ENCODE peak calls at places on chromosome 2, in nine cellular contexts. One of them, this sample, is unnamed. For H3K9me3 and H3K36me3, the result is how much of the 10 kb centered on the place peaks cover.

GRCh38 chr2:106306396-106306795 is 112.3 kb upstream of the UXS1 start:
- DNase-seq in NT2/D1: no peak
- DNase-seq in prostate gland: no peak
- DNase-seq in uterus: no peak
- DNase-seq in right lobe of liver: no peak
- DNase-seq in transverse colon: no peak
- DNase-seq in tibial artery: no peak
- DNase-seq in RWPE2: no peak
- DNase-seq in SK-N-MC: no peak
- DNase-seq in this sample: no peak

GRCh38 chr2:19753314-19753713 is 148.5 kb downstream of the TTC32 start:
- DNase-seq in tibial artery: no peak
- DNase-seq in right lobe of liver: no peak
- DNase-seq in NT2/D1: no peak
- DNase-seq in transverse colon: no peak
- DNase-seq in SK-N-MC: no peak
- DNase-seq in uterus: no peak
- DNase-seq in RWPE2: no peak
- DNase-seq in prostate gland: no peak
- DNase-seq in this sample: no peak

GRCh38 chr2:13413989-13414388 is 697.3 kb downstream of the TRIB2 start:
- DNase-seq in RWPE2: no peak
- DNase-seq in uterus: no peak
- DNase-seq in prostate gland: no peak
- DNase-seq in SK-N-MC: no peak
- DNase-seq in tibial artery: no peak
- DNase-seq in right lobe of liver: no peak
- DNase-seq in transverse colon: no peak
- DNase-seq in NT2/D1: no peak
- DNase-seq in this sample: no peak

GRCh38 chr2:43717323-43717722 is 41.1 kb upstream of the C1GALT1C1L start:
- DNase-seq in tibial artery: no peak
- DNase-seq in SK-N-MC: no peak
- DNase-seq in prostate gland: no peak
- DNase-seq in RWPE2: no peak
- DNase-seq in right lobe of liver: no peak
- DNase-seq in uterus: no peak
- DNase-seq in transverse colon: no peak
- DNase-seq in NT2/D1: no peak
- DNase-seq in this sample: no peak

GRCh38 chr2:84251651-84252278 is 207.3 kb downstream of the SUCLG1 start:
- DNase-seq in right lobe of liver: no peak
- DNase-seq in transverse colon: no peak
- DNase-seq in NT2/D1: no peak
- DNase-seq in prostate gland: no peak
- DNase-seq in SK-N-MC: no peak
- DNase-seq in uterus: no peak
- DNase-seq in tibial artery: no peak
- DNase-seq in RWPE2: no peak
- DNase-seq in this sample: no peak

GRCh38 chr2:126862730-126863129 is 36.0 kb upstream of the TEX51 start:
- DNase-seq in NT2/D1: no peak
- DNase-seq in prostate gland: no peak
- DNase-seq in RWPE2: no peak
- DNase-seq in right lobe of liver: no peak
- DNase-seq in tibial artery: no peak
- DNase-seq in uterus: no peak
- DNase-seq in transverse colon: no peak
- DNase-seq in SK-N-MC: no peak
- DNase-seq in this sample: peak

GRCh38 chr2:130898553-130898952 is 61.8 kb downstream of the ARHGEF4 start:
- DNase-seq in RWPE2: no peak
- DNase-seq in transverse colon: no peak
- DNase-seq in uterus: no peak
- DNase-seq in NT2/D1: no peak
- DNase-seq in prostate gland: no peak
- DNase-seq in right lobe of liver: no peak
- DNase-seq in tibial artery: no peak
- DNase-seq in SK-N-MC: no peak
- DNase-seq in this sample: no peak

GRCh38 chr2:24489942-24490673 is 946 bp upstream of the NCOA1 start:
- DNase-seq in tibial artery: no peak
- DNase-seq in right lobe of liver: no peak
- DNase-seq in prostate gland: peak
- DNase-seq in NT2/D1: no peak
- DNase-seq in SK-N-MC: no peak
- DNase-seq in uterus: no peak
- DNase-seq in transverse colon: peak
- DNase-seq in RWPE2: no peak
- DNase-seq in this sample: peak

GRCh38 chr2:132950986-132951385 is 281.0 kb upstream of the LYPD1 start:
- DNase-seq in uterus: no peak
- DNase-seq in right lobe of liver: no peak
- DNase-seq in SK-N-MC: no peak
- DNase-seq in transverse colon: no peak
- DNase-seq in prostate gland: no peak
- DNase-seq in RWPE2: no peak
- DNase-seq in tibial artery: no peak
- DNase-seq in NT2/D1: no peak
- DNase-seq in this sample: no peak

GRCh38 chr2:43179947-43180346 is 46.5 kb downstream of the ZFP36L2 start:
- DNase-seq in right lobe of liver: no peak
- DNase-seq in SK-N-MC: no peak
- DNase-seq in transverse colon: no peak
- DNase-seq in RWPE2: no peak
- DNase-seq in tibial artery: no peak
- DNase-seq in prostate gland: no peak
- DNase-seq in uterus: no peak
- DNase-seq in NT2/D1: peak
- DNase-seq in this sample: no peak

GRCh38 chr2:103176289-103176915 is 414.6 kb downstream of the TMEM182 start:
- DNase-seq in RWPE2: no peak
- DNase-seq in SK-N-MC: no peak
- DNase-seq in transverse colon: no peak
- DNase-seq in NT2/D1: no peak
- DNase-seq in uterus: no peak
- DNase-seq in prostate gland: no peak
- DNase-seq in tibial artery: no peak
- DNase-seq in right lobe of liver: no peak
- DNase-seq in this sample: no peak

GRCh38 chr2:173405171-173405750 is 50.6 kb downstream of the CDCA7 start:
- DNase-seq in SK-N-MC: no peak
- DNase-seq in right lobe of liver: no peak
- DNase-seq in prostate gland: no peak
- DNase-seq in RWPE2: no peak
- DNase-seq in transverse colon: no peak
- DNase-seq in tibial artery: no peak
- DNase-seq in NT2/D1: no peak
- DNase-seq in uterus: no peak
- DNase-seq in this sample: no peak

GRCh38 chr2:173399229-173399628 is 44.6 kb downstream of the CDCA7 start:
- DNase-seq in right lobe of liver: no peak
- DNase-seq in prostate gland: no peak
- DNase-seq in RWPE2: no peak
- DNase-seq in tibial artery: no peak
- DNase-seq in transverse colon: no peak
- DNase-seq in SK-N-MC: no peak
- DNase-seq in NT2/D1: no peak
- DNase-seq in uterus: no peak
- DNase-seq in this sample: no peak

GRCh38 chr2:173400760-173401159 is 46.1 kb downstream of the CDCA7 start:
- DNase-seq in right lobe of liver: no peak
- DNase-seq in uterus: no peak
- DNase-seq in RWPE2: no peak
- DNase-seq in tibial artery: no peak
- DNase-seq in prostate gland: no peak
- DNase-seq in SK-N-MC: peak
- DNase-seq in transverse colon: no peak
- DNase-seq in NT2/D1: peak
- DNase-seq in this sample: no peak

GRCh38 chr2:173402405-173402974 is 47.8 kb downstream of the CDCA7 start:
- DNase-seq in NT2/D1: peak
- DNase-seq in SK-N-MC: peak
- DNase-seq in prostate gland: peak
- DNase-seq in uterus: peak
- DNase-seq in tibial artery: peak
- DNase-seq in transverse colon: peak
- DNase-seq in right lobe of liver: peak
- DNase-seq in RWPE2: peak
- DNase-seq in this sample: peak

DNA sequence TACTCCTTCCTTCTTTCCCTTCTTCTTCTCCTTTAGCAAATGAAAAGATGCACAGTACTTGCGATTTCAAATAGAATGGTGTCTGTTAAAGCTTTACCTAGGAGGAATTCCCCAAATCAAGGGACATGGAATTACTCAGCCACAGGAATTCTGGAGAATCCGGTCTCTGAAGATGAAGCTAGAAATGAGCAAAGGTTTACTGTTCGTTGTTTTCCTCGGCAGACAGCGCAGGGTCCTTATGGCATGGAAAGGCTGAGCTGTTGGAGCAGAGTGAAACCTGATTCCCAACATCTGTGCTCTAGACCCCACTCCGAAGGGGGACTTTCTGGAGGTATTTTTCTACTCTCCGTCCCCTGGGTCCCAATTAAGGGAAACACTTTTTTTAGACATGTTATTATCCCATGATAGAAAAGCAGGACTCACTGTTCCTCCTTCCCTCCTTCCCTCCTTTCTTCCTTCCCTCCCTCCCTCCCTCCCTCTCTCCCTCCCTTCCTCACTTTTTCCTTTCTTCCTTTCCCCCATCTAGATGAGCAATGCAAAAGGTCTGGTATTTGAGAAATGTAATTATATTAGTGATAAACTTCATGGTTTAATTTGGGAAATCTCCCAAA is 47.1 kb downstream of the CDCA7 start:
- DNase-seq in prostate gland: no peak
- DNase-seq in NT2/D1: no peak
- DNase-seq in transverse colon: no peak
- DNase-seq in RWPE2: no peak
- DNase-seq in right lobe of liver: no peak
- DNase-seq in tibial artery: no peak
- DNase-seq in SK-N-MC: no peak
- DNase-seq in uterus: no peak
- DNase-seq in this sample: no peak
- H3K4me3 ChIP-seq in prostate gland: no peak
- H3K4me3 ChIP-seq in NT2/D1: peak
- H3K4me3 ChIP-seq in transverse colon: no peak
- H3K4me3 ChIP-seq in RWPE2: no peak
- H3K4me3 ChIP-seq in right lobe of liver: no peak
- H3K4me3 ChIP-seq in tibial artery: no peak
- H3K4me3 ChIP-seq in SK-N-MC: peak
- H3K4me3 ChIP-seq in uterus: no peak
- H3K4me3 ChIP-seq in this sample: no peak

DNA sequence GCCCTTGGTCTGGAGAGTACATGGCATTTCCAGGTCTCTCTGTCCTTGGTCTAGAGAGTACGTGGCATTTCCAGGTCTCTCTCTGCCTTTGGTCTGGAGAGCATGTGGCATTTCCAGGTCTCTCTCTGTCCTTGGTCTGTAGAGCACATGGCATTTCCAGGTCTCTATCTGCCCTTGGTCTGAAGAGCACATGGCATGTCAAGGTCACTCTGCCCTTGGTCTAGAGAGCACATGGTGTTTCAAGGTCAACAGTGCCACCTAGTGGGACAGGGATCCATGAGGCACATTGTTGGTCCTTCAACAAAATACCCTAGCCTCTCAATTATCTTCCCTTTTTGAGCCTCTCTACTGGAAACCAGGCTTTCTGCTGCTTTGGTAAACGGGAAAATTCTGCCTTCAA is 250.2 kb downstream of the OTX1 start:
- DNase-seq in SK-N-MC: no peak
- DNase-seq in tibial artery: no peak
- DNase-seq in prostate gland: no peak
- DNase-seq in NT2/D1: no peak
- DNase-seq in right lobe of liver: no peak
- DNase-seq in RWPE2: no peak
- DNase-seq in uterus: no peak
- DNase-seq in transverse colon: no peak
- DNase-seq in this sample: no peak
- H3K9me3 ChIP-seq in SK-N-MC: under half
- H3K9me3 ChIP-seq in tibial artery: half or more
- H3K9me3 ChIP-seq in prostate gland: under half
- H3K9me3 ChIP-seq in NT2/D1: under half
- H3K9me3 ChIP-seq in right lobe of liver: under half
- H3K9me3 ChIP-seq in RWPE2: under half
- H3K9me3 ChIP-seq in uterus: half or more
- H3K9me3 ChIP-seq in transverse colon: under half
- H3K9me3 ChIP-seq in this sample: half or more

GRCh38 chr2:86150502-86150901 is 44.5 kb downstream of the PTCD3 start:
- DNase-seq in tibial artery: no peak
- DNase-seq in uterus: no peak
- DNase-seq in SK-N-MC: no peak
- DNase-seq in RWPE2: no peak
- DNase-seq in prostate gland: no peak
- DNase-seq in transverse colon: no peak
- DNase-seq in NT2/D1: no peak
- DNase-seq in right lobe of liver: no peak
- DNase-seq in this sample: no peak
- H3K36me3 ChIP-seq in tibial artery: half or more
- H3K36me3 ChIP-seq in uterus: under half
- H3K36me3 ChIP-seq in SK-N-MC: half or more
- H3K36me3 ChIP-seq in RWPE2: half or more
- H3K36me3 ChIP-seq in prostate gland: under half
- H3K36me3 ChIP-seq in transverse colon: half or more
- H3K36me3 ChIP-seq in NT2/D1: half or more
- H3K36me3 ChIP-seq in right lobe of liver: half or more
- H3K36me3 ChIP-seq in this sample: under half

GRCh38 chr2:157440404-157441071 is 3.4 kb downstream of the CYTIP start:
- DNase-seq in prostate gland: no peak
- DNase-seq in SK-N-MC: no peak
- DNase-seq in RWPE2: no peak
- DNase-seq in uterus: no peak
- DNase-seq in transverse colon: peak
- DNase-seq in tibial artery: no peak
- DNase-seq in NT2/D1: no peak
- DNase-seq in right lobe of liver: no peak
- DNase-seq in this sample: no peak

GRCh38 chr2:157441072-157441454 is 2.8 kb downstream of the CYTIP start:
- DNase-seq in RWPE2: no peak
- DNase-seq in NT2/D1: no peak
- DNase-seq in prostate gland: no peak
- DNase-seq in uterus: no peak
- DNase-seq in tibial artery: no peak
- DNase-seq in transverse colon: peak
- DNase-seq in right lobe of liver: no peak
- DNase-seq in SK-N-MC: no peak
- DNase-seq in this sample: no peak

GRCh38 chr2:157438907-157439791 is 4.7 kb downstream of the CYTIP start:
- DNase-seq in uterus: no peak
- DNase-seq in RWPE2: no peak
- DNase-seq in SK-N-MC: peak
- DNase-seq in NT2/D1: no peak
- DNase-seq in prostate gland: no peak
- DNase-seq in tibial artery: no peak
- DNase-seq in transverse colon: no peak
- DNase-seq in right lobe of liver: no peak
- DNase-seq in this sample: no peak

GRCh38 chr2:157442136-157442535 is 1.8 kb downstream of the CYTIP start:
- DNase-seq in RWPE2: no peak
- DNase-seq in tibial artery: no peak
- DNase-seq in transverse colon: no peak
- DNase-seq in SK-N-MC: no peak
- DNase-seq in NT2/D1: no peak
- DNase-seq in prostate gland: no peak
- DNase-seq in right lobe of liver: no peak
- DNase-seq in uterus: no peak
- DNase-seq in this sample: no peak

GRCh38 chr2:157439792-157440186 is 4.1 kb downstream of the CYTIP start:
- DNase-seq in tibial artery: no peak
- DNase-seq in prostate gland: no peak
- DNase-seq in right lobe of liver: no peak
- DNase-seq in NT2/D1: no peak
- DNase-seq in uterus: no peak
- DNase-seq in SK-N-MC: no peak
- DNase-seq in RWPE2: no peak
- DNase-seq in transverse colon: peak
- DNase-seq in this sample: no peak
- H3K4me3 ChIP-seq in tibial artery: no peak
- H3K4me3 ChIP-seq in prostate gland: no peak
- H3K4me3 ChIP-seq in right lobe of liver: peak
- H3K4me3 ChIP-seq in NT2/D1: no peak
- H3K4me3 ChIP-seq in uterus: no peak
- H3K4me3 ChIP-seq in SK-N-MC: peak
- H3K4me3 ChIP-seq in RWPE2: no peak
- H3K4me3 ChIP-seq in transverse colon: peak
- H3K4me3 ChIP-seq in this sample: no peak